ENCODE peak calls at places on chromosomes 13 and 19, in seven cellular contexts. N is cardiac muscle cell, E is left lung, W is stomach, K is kidney, R is tibial nerve, Y is trophoblast cell. B is an unnamed sample. For H3K4me1, the result is how much of the 10 kb centered on the place peaks cover.

GRCh38 chr13:100130092-100130491 is 41.2 kb downstream of the PCCA start:
- DNase-seq in N (no peak), E (no peak), W (no peak), K (no peak), R (no peak), Y (no peak), B (no peak)

GRCh38 chr19:31126236-31126635 is 223.0 kb downstream of the TSHZ3 start:
- DNase-seq in N (no peak), E (no peak), W (no peak), K (no peak), R (no peak), Y (no peak), B (no peak)

GRCh38 chr19:7515471-7516226 is at the start of gene ZNF358:
- DNase-seq in N (peak), E (peak), W (peak), K (peak), R (peak), Y (peak), B (peak)

GRCh38 chr13:43153436-43154082 is 130.2 kb downstream of the DNAJC15 start:
- DNase-seq in N (peak), E (no peak), W (no peak), K (no peak), R (no peak), Y (peak), B (no peak)

GRCh38 chr13:35699805-35700204 is 223.3 kb upstream of the MAB21L1 start:
- DNase-seq in N (peak), E (no peak), W (no peak), K (no peak), R (peak), Y (no peak), B (no peak)

GRCh38 chr19:37930416-37930815 is 23.4 kb downstream of the SIPA1L3 start:
- DNase-seq in N (peak), E (peak), W (peak), K (no peak), R (no peak), Y (no peak), B (no peak)

GRCh38 chr19:33806434-33806881 is 9.8 kb downstream of the KCTD15 start:
- DNase-seq in N (no peak), E (no peak), W (no peak), K (peak), R (no peak), Y (no peak), B (no peak)

GRCh38 chr19:35739275-35740107 is 2.8 kb downstream of the IGFLR1 start:
- DNase-seq in N (no peak), E (no peak), W (no peak), K (peak), R (no peak), Y (no peak), B (no peak)

GRCh38 chr13:98173431-98173921 is 3.6 kb downstream of the RNF113B start:
- DNase-seq in N (peak), E (no peak), W (no peak), K (no peak), R (peak), Y (peak), B (no peak)

GRCh38 chr13:69264362-69265334 is 843.0 kb upstream of the ATXN8OS start:
- DNase-seq in N (no peak), E (no peak), W (no peak), K (no peak), R (no peak), Y (no peak), B (no peak)

DNA sequence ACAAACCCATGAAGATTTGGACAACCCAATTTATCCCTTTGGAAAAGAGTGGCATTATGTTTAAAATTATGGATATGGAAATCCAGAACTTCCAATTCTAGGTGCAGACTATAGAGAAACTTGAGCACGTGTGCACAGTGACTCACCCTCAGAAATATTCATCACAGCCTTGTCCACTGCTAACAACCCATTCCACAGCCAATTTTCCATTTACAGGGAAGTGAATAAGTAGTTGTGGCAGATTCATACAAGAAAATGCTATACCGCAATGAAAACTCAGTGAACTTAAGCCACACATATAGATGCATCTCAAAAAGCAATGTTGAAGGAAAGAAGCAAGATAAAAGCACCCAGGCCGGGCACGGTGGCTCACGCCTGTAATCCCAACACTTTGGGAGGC is 133.3 kb downstream of the USP12 start:
- DNase-seq in N (peak), E (no peak), W (no peak), K (no peak), R (no peak), Y (no peak), B (no peak)
- H3K4me1 ChIP-seq in N (under half), E (under half), W (under half), K (under half), R (under half), Y (half or more), B (under half)

DNA sequence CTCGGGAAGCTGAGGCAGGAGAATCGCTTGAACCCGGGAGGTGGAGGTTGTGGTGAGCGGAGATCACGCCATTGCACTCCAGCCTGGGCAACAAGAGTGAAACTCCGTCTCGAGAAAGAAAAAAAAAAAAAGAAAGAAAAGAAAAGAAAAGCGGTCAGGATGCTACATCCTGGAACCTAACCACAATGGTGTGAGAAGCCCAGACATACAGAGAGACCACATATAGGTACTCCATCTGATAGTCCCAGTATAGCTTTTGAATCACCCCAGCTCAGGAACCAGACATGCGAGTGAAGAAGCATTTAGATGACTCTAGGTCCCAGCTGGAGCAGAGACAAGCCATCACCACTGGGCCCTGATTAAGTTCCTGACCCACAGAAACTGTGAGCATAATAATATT is 3.2 kb downstream of the IFNL1 start:
- DNase-seq in N (no peak), E (no peak), W (no peak), K (no peak), R (no peak), Y (no peak), B (no peak)
- H3K27ac ChIP-seq in N (no peak), E (no peak), W (no peak), K (no peak), R (no peak), Y (no peak), B (no peak)

GRCh38 chr13:46145950-46146349 is 36.0 kb downstream of the LCP1 start:
- DNase-seq in N (no peak), E (no peak), W (no peak), K (no peak), R (no peak), Y (no peak), B (no peak)

GRCh38 chr13:46146898-46147297 is 35.1 kb downstream of the LCP1 start:
- DNase-seq in N (peak), E (no peak), W (no peak), K (no peak), R (no peak), Y (no peak), B (no peak)

GRCh38 chr13:46152627-46153328 is 29.2 kb downstream of the LCP1 start:
- DNase-seq in N (no peak), E (no peak), W (no peak), K (no peak), R (no peak), Y (no peak), B (no peak)

GRCh38 chr13:46150134-46150693 is 31.8 kb downstream of the LCP1 start:
- DNase-seq in N (no peak), E (no peak), W (no peak), K (no peak), R (no peak), Y (no peak), B (no peak)

DNA sequence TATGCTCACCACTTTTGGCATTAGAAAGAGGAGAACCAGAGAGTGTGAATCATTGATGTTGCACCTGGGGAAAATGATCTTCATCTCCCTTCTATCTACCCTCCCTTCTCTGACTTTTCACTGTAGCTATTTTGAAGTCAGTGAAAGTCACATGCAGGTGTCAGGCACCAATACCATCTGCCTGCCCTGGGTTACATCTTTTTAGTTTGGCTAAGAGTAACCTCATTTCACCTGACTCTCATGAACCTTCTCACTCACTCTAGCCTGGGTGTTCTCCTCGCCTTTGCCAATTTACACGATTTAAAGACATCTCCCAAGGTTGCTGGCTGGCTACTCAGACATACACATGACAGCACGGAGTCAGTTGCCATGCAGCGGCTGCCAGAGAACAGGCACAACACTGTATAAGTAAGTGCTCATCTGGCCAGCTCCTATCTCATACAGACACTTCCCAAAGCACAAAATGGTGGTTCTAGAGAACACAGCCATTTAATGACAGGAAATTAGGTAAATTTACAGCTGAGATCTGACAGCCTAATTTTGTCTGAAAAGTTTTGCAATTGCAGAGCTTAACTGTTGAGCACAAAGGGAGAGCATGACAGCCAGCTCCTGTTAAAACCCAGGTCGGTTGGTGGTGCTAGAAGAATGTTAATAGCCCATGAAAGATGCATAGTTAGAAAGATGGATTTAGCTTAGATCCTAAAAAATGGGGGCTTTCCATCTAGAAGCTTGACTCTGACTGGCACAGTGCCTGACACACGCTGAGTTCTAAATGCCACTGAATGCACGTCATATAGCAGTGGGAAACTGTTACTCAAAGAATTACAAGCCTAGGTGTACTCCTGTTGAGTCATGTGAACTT is 32.5 kb downstream of the LCP1 start:
- DNase-seq in N (no peak), E (no peak), W (no peak), K (no peak), R (no peak), Y (peak), B (no peak)
- H3K4me1 ChIP-seq in N (under half), E (under half), W (under half), K (under half), R (under half), Y (under half), B (under half)

DNA sequence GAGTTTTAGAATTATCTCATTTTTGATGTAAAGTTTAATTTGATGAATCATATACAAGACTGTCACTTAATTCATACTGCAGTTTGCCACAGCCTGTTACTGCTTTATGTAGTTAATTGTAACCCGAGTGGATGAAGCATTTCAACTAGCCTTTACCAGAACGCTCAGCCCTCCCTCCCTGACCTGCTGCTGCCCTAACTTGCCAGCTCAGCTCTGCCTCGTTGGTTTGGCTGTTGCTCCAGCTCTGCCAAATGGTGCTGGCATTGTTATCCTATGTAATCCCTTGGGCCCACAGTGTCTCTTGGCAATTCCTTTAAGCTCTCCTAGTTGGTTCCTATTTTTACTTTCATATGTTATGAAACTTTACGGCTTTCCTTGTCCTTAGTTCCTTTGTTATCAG is 113.3 kb downstream of the LMO7 start:
- DNase-seq in N (peak), E (no peak), W (no peak), K (peak), R (no peak), Y (no peak), B (no peak)
- H3K27ac ChIP-seq in N (no peak), E (no peak), W (no peak), K (no peak), R (no peak), Y (no peak), B (no peak)

GRCh38 chr19:11191273-11191755 is 6.0 kb downstream of the KANK2 start:
- DNase-seq in N (peak), E (peak), W (peak), K (peak), R (peak), Y (peak), B (no peak)

GRCh38 chr19:11192957-11193939 is 4.1 kb downstream of the KANK2 start:
- DNase-seq in N (no peak), E (no peak), W (no peak), K (peak), R (no peak), Y (no peak), B (no peak)

GRCh38 chr19:11191934-11192333 is 5.4 kb downstream of the KANK2 start:
- DNase-seq in N (no peak), E (no peak), W (no peak), K (no peak), R (no peak), Y (no peak), B (no peak)

GRCh38 chr19:11187409-11187808 is 9.9 kb downstream of the KANK2 start:
- DNase-seq in N (no peak), E (no peak), W (no peak), K (no peak), R (no peak), Y (no peak), B (no peak)

DNA sequence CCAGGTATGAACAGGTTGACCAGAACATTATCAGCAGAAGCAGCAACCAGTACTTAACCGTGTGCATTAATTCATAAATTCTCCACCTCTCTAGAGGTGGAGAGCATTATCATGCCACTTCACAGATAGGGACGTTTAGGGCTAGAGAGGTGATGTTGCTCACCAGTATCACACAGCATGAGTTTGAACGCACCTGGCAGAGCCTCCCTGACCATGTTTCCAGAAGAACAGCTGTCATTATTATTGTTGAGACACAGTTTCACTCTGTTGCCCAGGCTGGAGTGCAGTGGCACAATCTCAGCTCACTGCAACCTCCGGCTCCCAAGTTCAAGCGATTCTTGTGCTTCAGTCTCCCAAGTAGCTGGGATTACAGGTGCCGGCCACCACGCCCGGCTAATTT is 6.8 kb downstream of the KANK2 start:
- DNase-seq in N (no peak), E (no peak), W (no peak), K (no peak), R (no peak), Y (no peak), B (no peak)
- H3K4me1 ChIP-seq in N (under half), E (half or more), W (half or more), K (under half), R (half or more), Y (under half), B (under half)

GRCh38 chr13:110214637-110215036 is 92.3 kb downstream of the COL4A1 start:
- DNase-seq in N (peak), E (no peak), W (no peak), K (no peak), R (no peak), Y (no peak), B (no peak)

GRCh38 chr13:110213461-110214074 is 93.4 kb downstream of the COL4A1 start:
- DNase-seq in N (no peak), E (no peak), W (no peak), K (no peak), R (no peak), Y (no peak), B (no peak)

GRCh38 chr13:110216006-110216402 is 91.0 kb downstream of the COL4A1 start:
- DNase-seq in N (no peak), E (no peak), W (no peak), K (no peak), R (no peak), Y (no peak), B (no peak)

GRCh38 chr13:110216403-110217041 is 90.4 kb downstream of the COL4A1 start:
- DNase-seq in N (peak), E (no peak), W (no peak), K (peak), R (no peak), Y (no peak), B (no peak)

DNA sequence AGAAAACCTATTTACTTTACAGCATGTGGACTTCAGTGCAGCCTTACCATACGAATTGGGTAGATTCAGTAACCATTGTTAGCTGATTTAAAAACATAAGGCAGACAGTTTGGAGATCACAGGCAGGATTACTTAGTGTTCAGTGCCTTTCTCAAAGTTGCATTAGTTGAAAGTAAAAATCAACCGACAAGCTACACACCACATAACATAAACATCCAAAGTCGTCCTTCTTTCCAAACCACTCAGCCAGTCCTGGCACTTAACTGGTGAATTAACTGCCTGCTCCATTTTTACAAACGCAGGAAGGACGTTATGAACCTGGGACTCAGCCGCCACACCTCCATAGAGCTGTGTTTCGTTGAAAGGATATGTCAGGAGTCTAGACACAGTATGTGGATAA is 91.4 kb downstream of the COL4A1 start:
- DNase-seq in N (no peak), E (no peak), W (no peak), K (no peak), R (no peak), Y (no peak), B (no peak)
- H3K27ac ChIP-seq in N (peak), E (peak), W (peak), K (peak), R (peak), Y (peak), B (no peak)

GRCh38 chr19:42111384-42111783 is 20.9 kb downstream of the POU2F2 start:
- DNase-seq in N (peak), E (no peak), W (no peak), K (no peak), R (no peak), Y (no peak), B (no peak)

GRCh38 chr19:42109896-42110295 is 22.4 kb downstream of the POU2F2 start:
- DNase-seq in N (no peak), E (no peak), W (no peak), K (no peak), R (no peak), Y (no peak), B (no peak)

GRCh38 chr19:42111811-42112210 is 20.4 kb downstream of the POU2F2 start:
- DNase-seq in N (no peak), E (no peak), W (no peak), K (no peak), R (no peak), Y (no peak), B (no peak)

GRCh38 chr19:42108527-42109389 is 23.5 kb downstream of the POU2F2 start:
- DNase-seq in N (peak), E (peak), W (peak), K (no peak), R (peak), Y (peak), B (peak)

GRCh38 chr19:42110658-42111057 is 21.6 kb downstream of the POU2F2 start:
- DNase-seq in N (no peak), E (no peak), W (no peak), K (no peak), R (no peak), Y (no peak), B (no peak)
- H3K4me1 ChIP-seq in N (under half), E (under half), W (under half), K (under half), R (under half), Y (under half), B (under half)

DNA sequence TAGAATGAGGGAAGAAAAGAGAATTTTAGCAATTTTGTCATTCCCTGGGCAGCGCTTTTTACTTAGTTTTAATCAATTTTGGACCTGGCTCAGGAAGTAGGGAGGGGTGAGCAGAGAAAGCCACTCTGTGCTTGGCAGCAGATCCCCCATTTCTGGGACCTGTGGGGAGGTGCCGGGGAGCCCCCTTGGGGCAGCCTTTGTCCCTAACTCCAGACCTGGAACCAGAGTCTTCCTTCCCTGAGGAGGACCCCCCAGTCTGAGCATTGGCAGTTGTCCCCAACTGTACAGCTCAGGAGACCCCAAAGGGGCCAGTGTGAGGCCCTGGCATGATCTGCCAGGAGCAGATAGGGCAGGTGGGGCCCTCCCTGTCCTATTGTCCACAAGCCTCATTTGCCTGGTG is 10.5 kb downstream of the LYL1 start:
- DNase-seq in N (no peak), E (no peak), W (no peak), K (no peak), R (no peak), Y (no peak), B (no peak)
- H3K27ac ChIP-seq in N (no peak), E (peak), W (peak), K (peak), R (peak), Y (no peak), B (no peak)

B was measured in DND-41.